ENCODE peak calls at places on chromosomes 4 and X, in five cellular contexts. One of them, this sample, is unnamed.

GRCh38 chrX:103913356-103914020 is 48.9 kb upstream of the TMSB15B start:
- DNase-seq in iPS DF 6.9: no peak
- DNase-seq in fibroblast of the aortic adventitia: no peak
- DNase-seq in brain microvascular endothelial cell: peak; percentile 2
- DNase-seq in cardiac muscle cell: peak; percentile 48
- DNase-seq in this sample: no peak

GRCh38 chr4:78940752-78941151 is 1.5 kb upstream of the PAQR3 start:
- DNase-seq in fibroblast of the aortic adventitia: no peak
- DNase-seq in cardiac muscle cell: no peak
- DNase-seq in brain microvascular endothelial cell: no peak
- DNase-seq in iPS DF 6.9: no peak
- DNase-seq in this sample: no peak

GRCh38 chr4:19823781-19824180 is 427.9 kb upstream of the SLIT2 start:
- DNase-seq in iPS DF 6.9: no peak
- DNase-seq in cardiac muscle cell: no peak
- DNase-seq in brain microvascular endothelial cell: no peak
- DNase-seq in fibroblast of the aortic adventitia: no peak
- DNase-seq in this sample: no peak

GRCh38 chrX:8971116-8971515 is 62.8 kb downstream of the FAM9B start:
- DNase-seq in iPS DF 6.9: no peak
- DNase-seq in brain microvascular endothelial cell: peak; percentile 41
- DNase-seq in cardiac muscle cell: peak; percentile 31
- DNase-seq in fibroblast of the aortic adventitia: peak; percentile 68
- DNase-seq in this sample: no peak

GRCh38 chr4:26141916-26142638 is 178.7 kb upstream of the RBPJ start:
- DNase-seq in fibroblast of the aortic adventitia: peak; percentile 61
- DNase-seq in iPS DF 6.9: no peak
- DNase-seq in cardiac muscle cell: no peak
- DNase-seq in brain microvascular endothelial cell: no peak
- DNase-seq in this sample: peak; percentile 59

GRCh38 chr4:82500830-82501229 is 61.0 kb downstream of the TMEM150C start:
- DNase-seq in brain microvascular endothelial cell: no peak
- DNase-seq in fibroblast of the aortic adventitia: no peak
- DNase-seq in iPS DF 6.9: no peak
- DNase-seq in cardiac muscle cell: no peak
- DNase-seq in this sample: no peak

GRCh38 chr4:848307-848691 is 22.4 kb upstream of the CPLX1 start:
- DNase-seq in brain microvascular endothelial cell: no peak
- DNase-seq in cardiac muscle cell: no peak
- DNase-seq in iPS DF 6.9: no peak
- DNase-seq in fibroblast of the aortic adventitia: no peak
- DNase-seq in this sample: no peak

GRCh38 chr4:84091266-84091665 is 407.8 kb downstream of the NKX6-1 start:
- DNase-seq in brain microvascular endothelial cell: no peak
- DNase-seq in fibroblast of the aortic adventitia: no peak
- DNase-seq in iPS DF 6.9: no peak
- DNase-seq in cardiac muscle cell: no peak
- DNase-seq in this sample: no peak

GRCh38 chr4:107548211-107548905 is 171.7 kb downstream of the PAPSS1 start:
- DNase-seq in iPS DF 6.9: peak; percentile 4
- DNase-seq in cardiac muscle cell: no peak
- DNase-seq in brain microvascular endothelial cell: no peak
- DNase-seq in fibroblast of the aortic adventitia: no peak
- DNase-seq in this sample: no peak

GRCh38 chr4:7032591-7032990 is 10.6 kb upstream of the TADA2B start:
- DNase-seq in fibroblast of the aortic adventitia: no peak
- DNase-seq in brain microvascular endothelial cell: no peak
- DNase-seq in iPS DF 6.9: no peak
- DNase-seq in cardiac muscle cell: peak; percentile 45
- DNase-seq in this sample: no peak

GRCh38 chr4:1497189-1497801 is 91.1 kb upstream of the NKX1-1 start:
- DNase-seq in cardiac muscle cell: no peak
- DNase-seq in iPS DF 6.9: no peak
- DNase-seq in fibroblast of the aortic adventitia: no peak
- DNase-seq in brain microvascular endothelial cell: no peak
- DNase-seq in this sample: no peak

GRCh38 chr4:64617813-64618212 is 208.6 kb upstream of the TECRL start:
- DNase-seq in fibroblast of the aortic adventitia: no peak
- DNase-seq in brain microvascular endothelial cell: no peak
- DNase-seq in cardiac muscle cell: no peak
- DNase-seq in iPS DF 6.9: no peak
- DNase-seq in this sample: no peak

DNA sequence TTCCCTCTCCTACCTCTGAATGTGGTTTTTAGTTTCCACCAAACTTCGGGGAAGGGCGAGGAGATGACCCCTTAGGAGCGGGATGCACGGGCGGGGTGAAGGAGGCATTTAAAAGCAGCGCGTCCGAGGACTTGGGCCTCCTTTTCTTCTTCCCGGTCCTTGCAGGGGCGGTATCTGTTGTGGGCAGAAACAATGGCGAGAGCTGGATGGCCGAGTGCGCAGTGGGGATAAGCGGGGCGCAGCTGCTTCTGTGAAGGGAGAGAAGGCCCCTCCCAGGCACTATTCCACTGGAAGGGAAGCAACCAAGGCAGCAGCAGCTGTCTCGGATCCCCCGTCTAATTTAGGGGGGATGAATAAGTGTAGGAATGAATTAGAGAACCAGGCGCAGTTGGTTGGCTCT is 930 bp downstream of the SMARCA5 start:
- DNase-seq in iPS DF 6.9: no peak
- DNase-seq in brain microvascular endothelial cell: peak; percentile 38
- DNase-seq in cardiac muscle cell: peak; percentile 67
- DNase-seq in fibroblast of the aortic adventitia: peak; percentile 57
- DNase-seq in this sample: peak; percentile 20
- H3K4me3 ChIP-seq in iPS DF 6.9: peak overlapping the region; percentile 88
- H3K4me3 ChIP-seq in brain microvascular endothelial cell: peak overlapping the region; percentile 90
- H3K4me3 ChIP-seq in cardiac muscle cell: peak overlapping the region; percentile 77
- H3K4me3 ChIP-seq in fibroblast of the aortic adventitia: peak overlapping the region; percentile 95
- H3K4me3 ChIP-seq in this sample: peak overlapping the region; percentile 70

GRCh38 chrX:129780441-129781105 is 824 bp downstream of the SASH3 start:
- DNase-seq in cardiac muscle cell: no peak
- DNase-seq in brain microvascular endothelial cell: no peak
- DNase-seq in iPS DF 6.9: no peak
- DNase-seq in fibroblast of the aortic adventitia: no peak
- DNase-seq in this sample: no peak
- H3K4me3 ChIP-seq in cardiac muscle cell: no peak overlapping the region
- H3K4me3 ChIP-seq in brain microvascular endothelial cell: no peak overlapping the region
- H3K4me3 ChIP-seq in iPS DF 6.9: no peak overlapping the region
- H3K4me3 ChIP-seq in fibroblast of the aortic adventitia: no peak overlapping the region
- H3K4me3 ChIP-seq in this sample: no peak overlapping the region

DNA sequence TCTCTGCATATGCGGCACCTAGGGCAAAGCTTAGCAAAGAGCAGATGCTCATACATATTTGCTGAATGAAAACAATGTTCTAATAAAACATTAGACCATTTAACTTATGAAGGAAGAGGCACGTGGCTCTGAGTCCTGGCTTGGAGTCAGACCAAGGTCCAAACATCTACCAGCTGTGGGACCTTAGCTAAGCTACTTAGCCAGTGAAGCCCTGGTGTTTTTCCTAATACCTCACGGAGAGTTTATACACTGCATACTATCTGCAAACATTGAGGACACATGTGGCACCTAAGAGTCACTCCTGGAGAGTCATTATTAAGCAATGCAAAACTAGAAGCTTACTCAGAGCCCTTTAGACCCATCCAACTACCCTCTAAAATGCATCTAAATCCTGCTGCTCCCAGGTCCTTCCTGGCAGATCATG is 9.0 kb downstream of the PDGFC start:
- DNase-seq in brain microvascular endothelial cell: no peak
- DNase-seq in iPS DF 6.9: no peak
- DNase-seq in cardiac muscle cell: no peak
- DNase-seq in fibroblast of the aortic adventitia: peak; percentile 85
- DNase-seq in this sample: peak; percentile 70
- H3K4me3 ChIP-seq in brain microvascular endothelial cell: no peak overlapping the region
- H3K4me3 ChIP-seq in iPS DF 6.9: no peak overlapping the region
- H3K4me3 ChIP-seq in cardiac muscle cell: no peak overlapping the region
- H3K4me3 ChIP-seq in fibroblast of the aortic adventitia: no peak overlapping the region
- H3K4me3 ChIP-seq in this sample: no peak overlapping the region

GRCh38 chr4:135269125-135269772 is 1067.7 kb upstream of the PABPC4L start:
- DNase-seq in fibroblast of the aortic adventitia: no peak
- DNase-seq in brain microvascular endothelial cell: no peak
- DNase-seq in iPS DF 6.9: no peak
- DNase-seq in cardiac muscle cell: no peak
- DNase-seq in this sample: no peak
- H3K4me3 ChIP-seq in fibroblast of the aortic adventitia: no peak overlapping the region
- H3K4me3 ChIP-seq in brain microvascular endothelial cell: no peak overlapping the region
- H3K4me3 ChIP-seq in iPS DF 6.9: no peak overlapping the region
- H3K4me3 ChIP-seq in cardiac muscle cell: no peak overlapping the region
- H3K4me3 ChIP-seq in this sample: no peak overlapping the region

GRCh38 chr4:54228064-54228527 is 997 bp upstream of the PDGFRA start:
- DNase-seq in iPS DF 6.9: no peak
- DNase-seq in fibroblast of the aortic adventitia: peak; percentile 87
- DNase-seq in cardiac muscle cell: peak; percentile 92
- DNase-seq in brain microvascular endothelial cell: peak; percentile 67
- DNase-seq in this sample: peak; percentile 96

GRCh38 chr4:54226399-54227260 is 2.5 kb upstream of the PDGFRA start:
- DNase-seq in cardiac muscle cell: peak; percentile 52
- DNase-seq in brain microvascular endothelial cell: peak; percentile 14
- DNase-seq in fibroblast of the aortic adventitia: peak; percentile 90
- DNase-seq in iPS DF 6.9: no peak
- DNase-seq in this sample: peak; percentile 97

GRCh38 chr4:54224960-54225670 is 4.0 kb upstream of the PDGFRA start:
- DNase-seq in cardiac muscle cell: peak; percentile 55
- DNase-seq in iPS DF 6.9: no peak
- DNase-seq in brain microvascular endothelial cell: no peak
- DNase-seq in fibroblast of the aortic adventitia: peak; percentile 26
- DNase-seq in this sample: no peak

GRCh38 chr4:54227261-54228063 is 1.6 kb upstream of the PDGFRA start:
- DNase-seq in fibroblast of the aortic adventitia: peak; percentile 83
- DNase-seq in iPS DF 6.9: no peak
- DNase-seq in brain microvascular endothelial cell: peak; percentile 57
- DNase-seq in cardiac muscle cell: peak; percentile 74
- DNase-seq in this sample: peak; percentile 68

DNA sequence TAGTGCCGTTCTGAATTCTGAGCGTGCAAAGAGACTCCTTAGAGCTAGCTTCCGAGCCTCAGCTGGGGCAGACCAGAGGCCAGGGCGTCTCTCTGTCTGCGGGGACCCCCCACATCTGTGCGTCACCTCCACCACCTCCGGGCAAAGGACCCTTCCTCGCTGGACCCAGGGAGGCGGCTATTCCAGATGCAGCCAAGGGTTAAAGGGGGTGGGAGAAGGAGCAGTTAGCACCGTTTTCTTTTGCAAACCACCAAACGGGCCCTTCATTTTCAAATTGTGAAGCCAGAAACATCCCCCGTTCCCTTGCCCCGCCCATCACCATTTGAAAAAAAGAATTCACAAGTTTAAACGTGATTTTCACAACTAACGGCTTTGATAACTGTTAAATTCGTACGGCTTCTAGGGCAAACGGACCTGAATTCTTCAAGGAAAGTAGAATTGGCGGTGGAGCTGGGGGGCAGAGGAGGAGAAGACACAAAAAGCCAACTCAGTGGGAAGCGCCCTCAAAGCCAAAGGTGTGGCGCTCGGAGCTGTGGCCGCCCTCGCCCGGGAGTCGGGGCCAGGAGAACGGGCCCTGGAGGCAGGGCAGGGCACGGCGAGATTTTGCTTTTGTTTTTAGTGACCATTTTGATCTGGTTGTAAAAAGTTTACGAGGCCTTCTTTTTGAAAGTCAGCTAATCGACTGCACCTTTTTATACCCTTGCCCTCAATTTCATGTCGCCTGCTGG is 3.3 kb upstream of the PDGFRA start:
- DNase-seq in fibroblast of the aortic adventitia: peak; percentile 59
- DNase-seq in cardiac muscle cell: peak; percentile 31
- DNase-seq in brain microvascular endothelial cell: no peak
- DNase-seq in iPS DF 6.9: no peak
- DNase-seq in this sample: peak; percentile 75
- H3K4me3 ChIP-seq in fibroblast of the aortic adventitia: peak overlapping the region; percentile 96
- H3K4me3 ChIP-seq in cardiac muscle cell: peak overlapping the region; percentile 64
- H3K4me3 ChIP-seq in brain microvascular endothelial cell: peak overlapping the region; percentile 66
- H3K4me3 ChIP-seq in iPS DF 6.9: peak overlapping the region; percentile 27
- H3K4me3 ChIP-seq in this sample: peak overlapping the region; percentile 65

This sample was measured in MG63.